ENCODE peak calls at places on chromosomes 6 and 20, in four cellular contexts. Y is HepG2, T is K562, K is GM12878. I is an unnamed sample.

GRCh38 chr6:96878101-96878500 is 19.6 kb downstream of the NDUFAF4 start:
- DNase-seq in Y (no peak), T (no peak), K (no peak), I (no peak)

GRCh38 chr6:70717038-70717801 is 49.5 kb downstream of the SMAP1 start:
- DNase-seq in Y (no peak), T (no peak), K (no peak), I (no peak)

GRCh38 chr6:135251416-135251815 is 70.3 kb downstream of the MYB start:
- DNase-seq in Y (peak), T (no peak), K (no peak), I (no peak)

GRCh38 chr6:107532707-107533106 is 42.8 kb downstream of the SOBP start:
- DNase-seq in Y (no peak), T (no peak), K (no peak), I (no peak)

GRCh38 chr6:37072526-37072925 is 67.1 kb downstream of the FGD2 start:
- DNase-seq in Y (no peak), T (no peak), K (no peak), I (no peak)

GRCh38 chr20:15656124-15656523 is 917.1 kb downstream of the KIF16B start:
- DNase-seq in Y (no peak), T (no peak), K (no peak), I (no peak)

GRCh38 chr6:159214281-159214680 is 45.1 kb downstream of the FNDC1 start:
- DNase-seq in Y (no peak), T (no peak), K (no peak), I (no peak)

GRCh38 chr6:150435832-150436231 is 67.0 kb downstream of the IYD start:
- DNase-seq in Y (no peak), T (peak), K (no peak), I (no peak)

GRCh38 chr6:151071295-151071694 is 168.5 kb upstream of the AKAP12 start:
- DNase-seq in Y (peak), T (no peak), K (no peak), I (no peak)

GRCh38 chr20:44979090-44979621 is 12.8 kb downstream of the STK4 start:
- DNase-seq in Y (no peak), T (peak), K (peak), I (no peak)

GRCh38 chr6:158854214-158855101 is 35.3 kb upstream of the EZR start:
- DNase-seq in Y (peak), T (peak), K (no peak), I (peak)

GRCh38 chr6:138404666-138405337 is 779 bp downstream of the HEBP2 start:
- DNase-seq in Y (no peak), T (peak), K (no peak), I (peak)

GRCh38 chr6:4322846-4323309 is 187.5 kb upstream of the ECI2 start:
- DNase-seq in Y (no peak), T (peak), K (no peak), I (no peak)

GRCh38 chr6:42454428-42454791 is 2.7 kb upstream of the TRERF1 start:
- DNase-seq in Y (no peak), T (peak), K (no peak), I (peak)

GRCh38 chr20:62161347-62161746 is 17.8 kb downstream of the SS18L1 start:
- DNase-seq in Y (no peak), T (no peak), K (no peak), I (no peak)

GRCh38 chr20:4645621-4646020 is 76.1 kb upstream of the PRND start:
- DNase-seq in Y (no peak), T (no peak), K (no peak), I (no peak)

GRCh38 chr6:137849076-137849708 is 17.9 kb upstream of the TNFAIP3 start:
- DNase-seq in Y (no peak), T (no peak), K (no peak), I (no peak)

GRCh38 chr6:106939848-106940247 is 34.7 kb downstream of the CD24 start:
- DNase-seq in Y (no peak), T (no peak), K (peak), I (no peak)

GRCh38 chr6:53846250-53846649 is 51.4 kb downstream of the LRRC1 start:
- DNase-seq in Y (no peak), T (no peak), K (no peak), I (no peak)

GRCh38 chr20:62216636-62217566 is 3.2 kb downstream of the HRH3 start:
- DNase-seq in Y (no peak), T (no peak), K (no peak), I (no peak)

GRCh38 chr20:39974966-39975501 is 714.0 kb downstream of the MAFB start:
- DNase-seq in Y (no peak), T (no peak), K (no peak), I (no peak)

GRCh38 chr6:34792605-34793500 is 970 bp downstream of the BLTP3A start:
- DNase-seq in Y (peak), T (peak), K (no peak), I (peak)

GRCh38 chr6:20960067-20960466 is 425.8 kb downstream of the CDKAL1 start:
- DNase-seq in Y (no peak), T (no peak), K (no peak), I (no peak)

GRCh38 chr6:20969551-20969950 is 435.3 kb downstream of the CDKAL1 start:
- DNase-seq in Y (no peak), T (no peak), K (no peak), I (no peak)

GRCh38 chr6:20965276-20965675 is 431.0 kb downstream of the CDKAL1 start:
- DNase-seq in Y (no peak), T (no peak), K (no peak), I (no peak)

DNA sequence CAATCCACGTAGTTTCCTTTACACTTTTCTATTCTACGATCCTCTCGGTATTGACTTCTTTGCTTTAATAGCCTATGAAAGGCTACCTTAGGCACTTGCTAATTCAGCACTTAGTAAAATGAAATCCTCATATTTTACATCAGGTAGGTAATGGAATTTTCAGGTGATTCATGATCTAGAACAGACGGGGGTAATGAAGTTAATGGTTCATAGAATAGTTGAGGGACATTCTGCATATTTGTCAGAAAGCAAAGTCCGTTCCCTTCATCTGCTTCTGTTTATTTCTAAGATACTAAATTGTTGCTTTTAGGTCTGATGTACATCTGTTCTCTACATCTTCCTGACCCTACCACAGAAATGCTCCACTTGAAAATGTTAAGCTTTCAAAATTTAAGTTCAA is 431.7 kb downstream of the CDKAL1 start:
- DNase-seq in Y (peak), T (no peak), K (no peak), I (no peak)
- TF ChIP-seq ETV6 in Y (no peak), T (no peak), K (no peak), I (no peak)

DNA sequence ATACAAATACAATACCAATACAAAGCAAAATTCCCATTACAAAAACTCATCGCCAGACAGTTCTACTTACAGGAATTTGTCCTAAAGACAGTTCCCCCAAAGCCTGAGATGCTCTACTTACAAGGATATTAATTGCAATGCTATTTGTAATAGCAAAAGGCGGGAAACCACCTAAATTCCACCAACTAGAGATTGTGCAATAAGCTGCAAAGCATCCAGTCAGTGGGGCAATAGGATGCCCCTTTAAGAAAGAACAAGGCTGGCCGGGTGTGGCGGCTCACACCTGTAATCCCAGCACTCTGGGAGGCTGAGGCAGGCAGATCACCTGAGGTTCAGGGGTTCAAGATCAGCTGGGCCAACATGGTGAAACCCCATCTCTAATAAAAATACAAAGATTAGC is 39.1 kb downstream of the FAM209B start:
- DNase-seq in Y (no peak), T (no peak), K (no peak), I (no peak)
- TF ChIP-seq ETV6 in Y (no peak), T (no peak), K (no peak), I (no peak)

DNA sequence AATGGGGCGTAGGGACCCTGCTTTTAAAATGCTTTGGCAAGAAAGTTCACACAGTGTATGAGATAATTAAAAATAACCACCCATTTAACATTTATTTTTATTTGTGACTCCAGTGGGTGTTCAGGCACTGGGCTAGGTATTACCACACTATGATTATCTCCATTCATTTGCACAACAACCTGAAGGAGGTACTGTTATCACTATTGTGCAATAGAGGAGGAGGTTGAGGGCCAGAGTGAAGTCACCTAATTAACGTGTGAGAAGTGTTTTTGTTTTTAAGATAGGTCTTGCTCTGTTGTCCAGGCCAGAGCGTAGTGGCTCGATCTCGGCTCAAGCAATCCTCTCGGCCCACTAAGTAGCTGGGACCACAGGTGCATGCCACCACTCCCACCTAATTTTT is 29.2 kb downstream of the MAK start:
- DNase-seq in Y (no peak), T (peak), K (no peak), I (no peak)
- TF ChIP-seq ETV6 in Y (no peak), T (no peak), K (no peak), I (no peak)

GRCh38 chr20:38769376-38770295 is 21.4 kb downstream of the ACTR5 start:
- DNase-seq in Y (no peak), T (no peak), K (no peak), I (no peak)

GRCh38 chr20:38770546-38770945 is 22.3 kb downstream of the ACTR5 start:
- DNase-seq in Y (peak), T (no peak), K (no peak), I (no peak)

GRCh38 chr20:38774167-38774566 is 25.9 kb downstream of the ACTR5 start:
- DNase-seq in Y (no peak), T (no peak), K (no peak), I (no peak)

GRCh38 chr20:38771621-38772020 is 23.4 kb downstream of the ACTR5 start:
- DNase-seq in Y (no peak), T (no peak), K (no peak), I (no peak)

DNA sequence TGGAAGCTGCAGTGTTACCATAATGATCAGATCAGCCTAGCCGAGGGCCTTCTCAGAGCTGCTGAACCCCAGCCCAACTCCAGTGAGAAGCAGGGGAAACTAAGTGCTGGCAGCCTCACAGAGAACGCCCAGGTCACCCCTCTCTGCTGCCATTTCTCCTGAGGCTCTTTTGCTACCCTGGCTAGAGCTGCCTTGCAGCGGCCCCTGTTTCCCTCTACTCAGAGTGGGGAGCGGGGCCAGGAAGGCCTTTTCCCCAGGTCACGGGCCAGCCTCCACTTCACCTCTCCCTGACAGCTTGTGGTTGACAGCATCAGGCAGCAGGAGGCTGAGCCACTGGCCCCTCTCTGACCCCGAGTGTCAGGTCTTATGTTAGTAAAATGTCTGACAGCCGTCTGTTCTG is 22.7 kb downstream of the ACTR5 start:
- DNase-seq in Y (no peak), T (no peak), K (no peak), I (no peak)
- TF ChIP-seq ETV6 in Y (no peak), T (no peak), K (no peak), I (no peak)

GRCh38 chr20:12762725-12763124 is 246.0 kb upstream of the SPTLC3 start:
- DNase-seq in Y (no peak), T (no peak), K (no peak), I (no peak)
- TF ChIP-seq ETV6 in Y (no peak), T (no peak), K (no peak), I (no peak)